ENCODE peak calls at places on chromosomes 11 and 22, in eight cellular contexts. U is astrocyte, X is SW 1271, L is amygdala, G is omental fat pad, Z is NCI-H1092, O is HEK293T, S is pons. H is an unnamed sample.
A peak's percentile ranks its signal among the peaks of the same experiment; 100 is the strongest.

GRCh38 chr11:129968611-129969419 is 33.8 kb downstream of the PRDM10 start:
- DNase-seq in U (no peak), S (no peak), Z (no peak), O (no peak), L (no peak), G (no peak), X (no peak), H (no peak)

GRCh38 chr11:13726456-13726855 is 58.0 kb downstream of the FAR1 start:
- DNase-seq in L (no peak), Z (no peak), X (no peak), U (no peak), O (no peak), G (no peak), S (no peak), H (no peak)

GRCh38 chr11:116563028-116563712 is 209.6 kb downstream of the BUD13 start:
- DNase-seq in S (peak; percentile 72), G (no peak), L (peak; percentile 59), O (no peak), X (no peak), U (peak; percentile 51), Z (peak; percentile 73), H (no peak)

GRCh38 chr22:21760640-21761039 is 25.0 kb upstream of the YPEL1 start:
- DNase-seq in Z (no peak), G (no peak), S (no peak), L (no peak), U (peak; percentile 88), O (no peak), X (no peak), H (no peak)

GRCh38 chr11:1297576-1298473 is 11.6 kb downstream of the TOLLIP start:
- DNase-seq in Z (no peak), O (no peak), G (no peak), L (no peak), S (no peak), X (no peak), U (no peak), H (no peak)

GRCh38 chr11:15127341-15127740 is 12.6 kb downstream of the INSC start:
- DNase-seq in X (peak; percentile 23), O (no peak), G (no peak), L (no peak), S (no peak), U (peak; percentile 58), Z (no peak), H (no peak)

GRCh38 chr11:105361651-105362050 is 222.1 kb upstream of the CARD18 start:
- DNase-seq in O (no peak), L (no peak), S (no peak), X (no peak), U (no peak), G (no peak), Z (no peak), H (no peak)

GRCh38 chr11:45803981-45804805 is 756 bp upstream of the SLC35C1 start:
- DNase-seq in U (peak; percentile 44), Z (peak; percentile 38), O (peak; percentile 52), S (peak; percentile 32), L (no peak), X (peak; percentile 49), G (peak; percentile 78), H (no peak)